ENCODE peak calls at places on chromosomes 1 and 21, in four cellular contexts. One of them, this sample, is unnamed.

GRCh38 chr1:246497331-246497915 is 9.7 kb downstream of the SMYD3 start:
- DNase-seq in epithelial cell of esophagus: peak
- DNase-seq in progenitor cell of endocrine pancreas: no peak
- DNase-seq in suprapubic skin: no peak
- DNase-seq in this sample: no peak

GRCh38 chr1:242043165-242043564 is 44.3 kb upstream of the MAP1LC3C start:
- DNase-seq in epithelial cell of esophagus: peak
- DNase-seq in progenitor cell of endocrine pancreas: no peak
- DNase-seq in suprapubic skin: no peak
- DNase-seq in this sample: no peak

GRCh38 chr1:116777831-116778830 is 23.9 kb downstream of the CD2 start:
- DNase-seq in epithelial cell of esophagus: peak
- DNase-seq in progenitor cell of endocrine pancreas: no peak
- DNase-seq in suprapubic skin: no peak
- DNase-seq in this sample: no peak

GRCh38 chr1:11647333-11647732 is 6.9 kb downstream of the FBXO2 start:
- DNase-seq in epithelial cell of esophagus: no peak
- DNase-seq in progenitor cell of endocrine pancreas: no peak
- DNase-seq in suprapubic skin: no peak
- DNase-seq in this sample: no peak

GRCh38 chr1:34740161-34740875 is 14.5 kb upstream of the GJB5 start:
- DNase-seq in epithelial cell of esophagus: peak
- DNase-seq in progenitor cell of endocrine pancreas: no peak
- DNase-seq in suprapubic skin: no peak
- DNase-seq in this sample: peak

GRCh38 chr1:211610779-211611556 is 32.0 kb upstream of the SLC30A1 start:
- DNase-seq in epithelial cell of esophagus: peak
- DNase-seq in progenitor cell of endocrine pancreas: no peak
- DNase-seq in suprapubic skin: no peak
- DNase-seq in this sample: no peak

GRCh38 chr1:232376632-232377493 is 253.1 kb downstream of the SIPA1L2 start:
- DNase-seq in epithelial cell of esophagus: peak
- DNase-seq in progenitor cell of endocrine pancreas: no peak
- DNase-seq in suprapubic skin: no peak
- DNase-seq in this sample: no peak

GRCh38 chr1:33221385-33221758 is 34.9 kb upstream of the ZNF362 start:
- DNase-seq in epithelial cell of esophagus: no peak
- DNase-seq in progenitor cell of endocrine pancreas: no peak
- DNase-seq in suprapubic skin: no peak
- DNase-seq in this sample: no peak

GRCh38 chr1:177355575-177355974 is 184.8 kb downstream of the BRINP2 start:
- DNase-seq in epithelial cell of esophagus: peak
- DNase-seq in progenitor cell of endocrine pancreas: peak
- DNase-seq in suprapubic skin: no peak
- DNase-seq in this sample: peak

GRCh38 chr1:30714536-30715090 is 8.8 kb downstream of the MATN1 start:
- DNase-seq in epithelial cell of esophagus: peak
- DNase-seq in progenitor cell of endocrine pancreas: no peak
- DNase-seq in suprapubic skin: no peak
- DNase-seq in this sample: no peak

GRCh38 chr1:30715886-30716285 is 7.5 kb downstream of the MATN1 start:
- DNase-seq in epithelial cell of esophagus: no peak
- DNase-seq in progenitor cell of endocrine pancreas: no peak
- DNase-seq in suprapubic skin: no peak
- DNase-seq in this sample: no peak

GRCh38 chr1:30714025-30714424 is 9.4 kb downstream of the MATN1 start:
- DNase-seq in epithelial cell of esophagus: no peak
- DNase-seq in progenitor cell of endocrine pancreas: no peak
- DNase-seq in suprapubic skin: peak
- DNase-seq in this sample: no peak

GRCh38 chr1:30716646-30717045 is 6.7 kb downstream of the MATN1 start:
- DNase-seq in epithelial cell of esophagus: no peak
- DNase-seq in progenitor cell of endocrine pancreas: no peak
- DNase-seq in suprapubic skin: no peak
- DNase-seq in this sample: no peak

DNA sequence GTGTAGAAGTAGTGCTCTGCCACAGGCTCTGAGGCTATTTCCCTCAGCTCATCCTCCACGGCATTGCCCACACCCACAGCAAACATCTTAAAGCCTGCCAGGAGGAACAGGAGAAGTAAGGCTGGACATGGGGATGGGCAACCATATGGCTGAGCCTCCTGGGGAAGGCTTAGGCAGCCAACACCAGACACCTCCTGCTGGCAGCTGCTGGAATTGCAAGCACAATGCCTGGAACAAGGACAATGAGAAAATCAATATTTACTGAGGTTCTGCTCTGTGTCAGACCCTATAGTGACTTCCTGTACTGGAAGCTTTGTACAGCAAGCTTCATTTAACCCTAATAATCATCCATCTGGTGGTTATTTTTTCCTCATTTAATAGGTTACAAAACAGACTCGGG is 8.2 kb downstream of the MATN1 start:
- DNase-seq in epithelial cell of esophagus: no peak
- DNase-seq in progenitor cell of endocrine pancreas: no peak
- DNase-seq in suprapubic skin: no peak
- DNase-seq in this sample: peak
- TF ChIP-seq CTCF in epithelial cell of esophagus: peak
- TF ChIP-seq CTCF in progenitor cell of endocrine pancreas: peak
- TF ChIP-seq CTCF in suprapubic skin: no peak
- TF ChIP-seq CTCF in this sample: peak

GRCh38 chr21:37119421-37120218 is 46.6 kb downstream of the TTC3 start:
- DNase-seq in epithelial cell of esophagus: no peak
- DNase-seq in progenitor cell of endocrine pancreas: no peak
- DNase-seq in suprapubic skin: no peak
- DNase-seq in this sample: peak
- TF ChIP-seq CTCF in epithelial cell of esophagus: no peak
- TF ChIP-seq CTCF in progenitor cell of endocrine pancreas: no peak
- TF ChIP-seq CTCF in suprapubic skin: no peak
- TF ChIP-seq CTCF in this sample: no peak

GRCh38 chr1:75135829-75136142 is 1.6 kb downstream of the LHX8 start:
- DNase-seq in epithelial cell of esophagus: no peak
- DNase-seq in progenitor cell of endocrine pancreas: no peak
- DNase-seq in suprapubic skin: no peak
- DNase-seq in this sample: no peak

GRCh38 chr1:75134939-75135828 is 996 bp downstream of the LHX8 start:
- DNase-seq in epithelial cell of esophagus: no peak
- DNase-seq in progenitor cell of endocrine pancreas: no peak
- DNase-seq in suprapubic skin: no peak
- DNase-seq in this sample: peak

GRCh38 chr1:75134656-75134938 is 409 bp downstream of the LHX8 start:
- DNase-seq in epithelial cell of esophagus: no peak
- DNase-seq in progenitor cell of endocrine pancreas: no peak
- DNase-seq in suprapubic skin: no peak
- DNase-seq in this sample: no peak

GRCh38 chr1:75136921-75137641 is 2.9 kb downstream of the LHX8 start:
- DNase-seq in epithelial cell of esophagus: peak
- DNase-seq in progenitor cell of endocrine pancreas: no peak
- DNase-seq in suprapubic skin: no peak
- DNase-seq in this sample: no peak

DNA sequence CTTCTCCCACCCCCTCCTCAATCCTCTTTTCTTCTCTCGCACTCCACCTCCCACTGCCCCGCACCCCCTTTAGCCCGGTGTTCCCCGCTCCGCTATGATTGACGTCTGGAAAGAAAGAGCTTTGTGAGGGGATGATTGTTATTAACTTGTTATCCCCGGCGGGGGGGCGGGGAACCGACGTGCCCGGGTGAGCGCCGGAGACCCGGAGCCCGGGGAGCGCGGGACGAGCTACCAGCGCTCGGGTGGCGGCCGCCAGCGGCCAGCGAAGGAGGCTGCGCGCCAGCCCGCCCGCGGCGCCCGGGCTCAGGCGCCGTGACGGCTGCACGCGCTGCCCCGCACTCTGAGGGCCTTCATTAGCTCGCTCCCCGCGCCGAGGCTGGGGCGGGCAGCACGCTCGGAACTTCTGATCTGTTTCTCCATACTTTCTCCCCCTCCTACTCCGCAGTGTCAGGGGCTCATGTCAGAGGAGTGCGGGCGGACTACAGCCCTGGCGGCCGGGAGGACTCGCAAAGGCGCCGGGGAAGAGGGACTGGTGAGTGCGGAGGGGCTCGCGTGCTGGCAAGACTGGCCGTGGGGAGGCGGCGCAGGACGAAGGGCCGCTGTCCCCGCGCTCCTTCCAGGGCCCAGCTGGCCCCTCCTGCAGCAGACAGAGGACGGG is 2.1 kb downstream of the LHX8 start:
- DNase-seq in epithelial cell of esophagus: no peak
- DNase-seq in progenitor cell of endocrine pancreas: no peak
- DNase-seq in suprapubic skin: no peak
- DNase-seq in this sample: peak
- TF ChIP-seq CTCF in epithelial cell of esophagus: no peak
- TF ChIP-seq CTCF in progenitor cell of endocrine pancreas: no peak
- TF ChIP-seq CTCF in suprapubic skin: no peak
- TF ChIP-seq CTCF in this sample: no peak

GRCh38 chr1:27342391-27342777 is 562 bp downstream of the SYTL1 start:
- DNase-seq in epithelial cell of esophagus: no peak
- DNase-seq in progenitor cell of endocrine pancreas: no peak
- DNase-seq in suprapubic skin: no peak
- DNase-seq in this sample: no peak
- TF ChIP-seq CTCF in epithelial cell of esophagus: no peak
- TF ChIP-seq CTCF in progenitor cell of endocrine pancreas: no peak
- TF ChIP-seq CTCF in suprapubic skin: no peak
- TF ChIP-seq CTCF in this sample: no peak

GRCh38 chr21:45336870-45337269 is 49.2 kb upstream of the POFUT2 start:
- DNase-seq in epithelial cell of esophagus: no peak
- DNase-seq in progenitor cell of endocrine pancreas: no peak
- DNase-seq in suprapubic skin: peak
- DNase-seq in this sample: no peak
- TF ChIP-seq CTCF in epithelial cell of esophagus: no peak
- TF ChIP-seq CTCF in progenitor cell of endocrine pancreas: no peak
- TF ChIP-seq CTCF in suprapubic skin: no peak
- TF ChIP-seq CTCF in this sample: no peak

GRCh38 chr1:50898773-50899172 is 61.3 kb downstream of the FAF1 start:
- DNase-seq in epithelial cell of esophagus: no peak
- DNase-seq in progenitor cell of endocrine pancreas: no peak
- DNase-seq in suprapubic skin: no peak
- DNase-seq in this sample: no peak

GRCh38 chr1:50893466-50893865 is 66.6 kb downstream of the FAF1 start:
- DNase-seq in epithelial cell of esophagus: peak
- DNase-seq in progenitor cell of endocrine pancreas: no peak
- DNase-seq in suprapubic skin: no peak
- DNase-seq in this sample: no peak

GRCh38 chr1:50894340-50894739 is 65.7 kb downstream of the FAF1 start:
- DNase-seq in epithelial cell of esophagus: no peak
- DNase-seq in progenitor cell of endocrine pancreas: no peak
- DNase-seq in suprapubic skin: no peak
- DNase-seq in this sample: no peak
- TF ChIP-seq CTCF in epithelial cell of esophagus: no peak
- TF ChIP-seq CTCF in progenitor cell of endocrine pancreas: no peak
- TF ChIP-seq CTCF in suprapubic skin: no peak
- TF ChIP-seq CTCF in this sample: no peak

DNA sequence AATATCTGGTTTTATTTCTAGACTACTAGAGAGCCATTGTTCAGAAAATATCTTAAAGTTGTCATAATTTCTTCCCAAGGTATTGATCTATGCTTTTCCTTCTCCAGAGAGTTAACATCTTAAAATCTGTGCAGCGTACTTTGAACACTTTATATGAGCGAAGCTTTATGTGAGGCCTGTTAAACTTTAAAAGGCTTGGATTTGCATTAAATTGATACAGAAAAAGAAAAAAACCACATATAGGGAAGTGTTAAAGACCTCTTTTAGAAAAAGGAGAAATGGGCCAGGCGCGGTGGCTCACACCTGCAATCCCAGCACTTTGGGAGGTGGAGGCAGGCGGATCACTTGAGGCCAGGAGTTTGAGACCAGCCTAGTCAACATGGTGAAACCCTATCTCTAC is 59.2 kb upstream of the MORC3 start:
- DNase-seq in epithelial cell of esophagus: no peak
- DNase-seq in progenitor cell of endocrine pancreas: no peak
- DNase-seq in suprapubic skin: no peak
- DNase-seq in this sample: no peak
- TF ChIP-seq CTCF in epithelial cell of esophagus: no peak
- TF ChIP-seq CTCF in progenitor cell of endocrine pancreas: peak
- TF ChIP-seq CTCF in suprapubic skin: no peak
- TF ChIP-seq CTCF in this sample: peak

GRCh38 chr1:88104234-88104633 is 579.8 kb upstream of the PKN2 start:
- DNase-seq in epithelial cell of esophagus: no peak
- DNase-seq in progenitor cell of endocrine pancreas: no peak
- DNase-seq in suprapubic skin: no peak
- DNase-seq in this sample: no peak
- TF ChIP-seq CTCF in epithelial cell of esophagus: no peak
- TF ChIP-seq CTCF in progenitor cell of endocrine pancreas: no peak
- TF ChIP-seq CTCF in suprapubic skin: no peak
- TF ChIP-seq CTCF in this sample: no peak

DNA sequence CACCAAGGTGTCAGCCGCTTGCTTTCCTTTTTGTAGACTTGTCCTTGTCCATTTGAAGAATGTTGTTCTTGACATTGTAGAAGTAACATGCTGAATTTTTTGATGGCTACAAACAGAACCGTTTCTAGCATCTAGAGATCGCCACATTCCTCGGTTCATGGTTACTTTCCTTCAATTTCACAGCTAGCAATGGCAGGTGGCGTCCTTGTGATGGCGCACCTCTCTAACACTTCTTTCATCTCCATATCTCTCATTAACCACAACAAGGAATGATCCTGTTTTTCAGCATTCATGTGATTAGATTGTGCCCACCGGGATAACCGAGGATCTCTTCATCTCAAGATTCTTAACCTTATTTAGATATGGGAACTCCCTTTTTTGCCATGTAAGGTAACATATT is 2129.8 kb downstream of the NCAM2 start:
- DNase-seq in epithelial cell of esophagus: no peak
- DNase-seq in progenitor cell of endocrine pancreas: no peak
- DNase-seq in suprapubic skin: no peak
- DNase-seq in this sample: no peak
- TF ChIP-seq CTCF in epithelial cell of esophagus: no peak
- TF ChIP-seq CTCF in progenitor cell of endocrine pancreas: no peak
- TF ChIP-seq CTCF in suprapubic skin: no peak
- TF ChIP-seq CTCF in this sample: no peak

GRCh38 chr1:223299553-223299952 is 64.4 kb downstream of the SUSD4 start:
- DNase-seq in epithelial cell of esophagus: no peak
- DNase-seq in progenitor cell of endocrine pancreas: no peak
- DNase-seq in suprapubic skin: no peak
- DNase-seq in this sample: no peak

GRCh38 chr1:223301346-223301745 is 62.6 kb downstream of the SUSD4 start:
- DNase-seq in epithelial cell of esophagus: no peak
- DNase-seq in progenitor cell of endocrine pancreas: no peak
- DNase-seq in suprapubic skin: no peak
- DNase-seq in this sample: no peak

GRCh38 chr1:223297800-223298199 is 66.2 kb downstream of the SUSD4 start:
- DNase-seq in epithelial cell of esophagus: no peak
- DNase-seq in progenitor cell of endocrine pancreas: no peak
- DNase-seq in suprapubic skin: no peak
- DNase-seq in this sample: no peak

DNA sequence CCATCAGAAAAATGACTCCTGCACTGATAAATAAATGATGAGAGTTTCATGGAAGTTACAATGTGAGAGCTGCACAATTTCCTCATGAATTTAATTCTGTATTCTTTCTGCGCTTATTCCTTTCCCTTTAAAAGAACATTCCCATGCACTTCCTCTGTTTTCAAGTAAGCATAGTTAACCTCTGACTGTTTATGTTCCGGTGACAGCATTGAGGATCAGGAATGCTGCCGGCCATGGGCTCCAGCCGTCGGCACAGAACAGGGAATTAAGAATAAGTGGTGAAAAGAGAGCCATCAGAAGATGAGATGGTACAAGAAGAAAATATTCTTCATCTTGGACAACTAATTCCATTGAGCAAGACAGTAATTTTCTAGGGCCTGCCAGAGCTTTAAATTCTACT is 65.3 kb downstream of the SUSD4 start:
- DNase-seq in epithelial cell of esophagus: no peak
- DNase-seq in progenitor cell of endocrine pancreas: no peak
- DNase-seq in suprapubic skin: no peak
- DNase-seq in this sample: no peak
- TF ChIP-seq CTCF in epithelial cell of esophagus: no peak
- TF ChIP-seq CTCF in progenitor cell of endocrine pancreas: no peak
- TF ChIP-seq CTCF in suprapubic skin: no peak
- TF ChIP-seq CTCF in this sample: no peak